ENCODE peak calls at places on chromosomes 2 and 18, in ten cellular contexts. One of them, this sample, is unnamed.

GRCh38 chr2:120869659-120870466 is 134.2 kb downstream of the GLI2 start:
- DNase-seq in right cardiac atrium: peak
- DNase-seq in lower leg skin: no peak
- DNase-seq in brain microvascular endothelial cell: no peak
- DNase-seq in AG04450: no peak
- DNase-seq in fibroblast of the aortic adventitia: no peak
- DNase-seq in fibroblast of lung: no peak
- DNase-seq in breast epithelium: no peak
- DNase-seq in heart left ventricle: no peak
- DNase-seq in choroid plexus epithelial cell: no peak
- DNase-seq in this sample: no peak

GRCh38 chr2:104658840-104659591 is 194.9 kb upstream of the POU3F3 start:
- DNase-seq in right cardiac atrium: peak
- DNase-seq in lower leg skin: no peak
- DNase-seq in brain microvascular endothelial cell: no peak
- DNase-seq in AG04450: no peak
- DNase-seq in fibroblast of the aortic adventitia: no peak
- DNase-seq in fibroblast of lung: no peak
- DNase-seq in breast epithelium: no peak
- DNase-seq in heart left ventricle: peak
- DNase-seq in choroid plexus epithelial cell: no peak
- DNase-seq in this sample: no peak

GRCh38 chr18:46356278-46357033 is 252.3 kb downstream of the HAUS1 start:
- DNase-seq in right cardiac atrium: no peak
- DNase-seq in lower leg skin: no peak
- DNase-seq in brain microvascular endothelial cell: no peak
- DNase-seq in AG04450: no peak
- DNase-seq in fibroblast of the aortic adventitia: no peak
- DNase-seq in fibroblast of lung: no peak
- DNase-seq in breast epithelium: no peak
- DNase-seq in heart left ventricle: peak
- DNase-seq in choroid plexus epithelial cell: no peak
- DNase-seq in this sample: no peak

GRCh38 chr2:73285162-73285739 is 973 bp upstream of the FBXO41 start:
- DNase-seq in right cardiac atrium: no peak
- DNase-seq in lower leg skin: no peak
- DNase-seq in brain microvascular endothelial cell: no peak
- DNase-seq in AG04450: no peak
- DNase-seq in fibroblast of the aortic adventitia: no peak
- DNase-seq in fibroblast of lung: no peak
- DNase-seq in breast epithelium: no peak
- DNase-seq in heart left ventricle: peak
- DNase-seq in choroid plexus epithelial cell: no peak
- DNase-seq in this sample: no peak

GRCh38 chr18:67486534-67486933 is 30.0 kb downstream of the DSEL start:
- DNase-seq in right cardiac atrium: no peak
- DNase-seq in lower leg skin: no peak
- DNase-seq in brain microvascular endothelial cell: no peak
- DNase-seq in AG04450: no peak
- DNase-seq in fibroblast of the aortic adventitia: no peak
- DNase-seq in fibroblast of lung: no peak
- DNase-seq in breast epithelium: no peak
- DNase-seq in heart left ventricle: no peak
- DNase-seq in choroid plexus epithelial cell: no peak
- DNase-seq in this sample: no peak

GRCh38 chr2:148903294-148903693 is 28.3 kb downstream of the KIF5C start:
- DNase-seq in right cardiac atrium: no peak
- DNase-seq in lower leg skin: no peak
- DNase-seq in brain microvascular endothelial cell: no peak
- DNase-seq in AG04450: no peak
- DNase-seq in fibroblast of the aortic adventitia: no peak
- DNase-seq in fibroblast of lung: no peak
- DNase-seq in breast epithelium: no peak
- DNase-seq in heart left ventricle: no peak
- DNase-seq in choroid plexus epithelial cell: no peak
- DNase-seq in this sample: no peak

GRCh38 chr2:160407393-160408204 is 86.0 kb downstream of the RBMS1 start:
- DNase-seq in right cardiac atrium: peak
- DNase-seq in lower leg skin: no peak
- DNase-seq in brain microvascular endothelial cell: peak
- DNase-seq in AG04450: no peak
- DNase-seq in fibroblast of the aortic adventitia: peak
- DNase-seq in fibroblast of lung: peak
- DNase-seq in breast epithelium: peak
- DNase-seq in heart left ventricle: peak
- DNase-seq in choroid plexus epithelial cell: peak
- DNase-seq in this sample: peak

GRCh38 chr2:62774555-62775366 is 69.2 kb downstream of the EHBP1 start:
- DNase-seq in right cardiac atrium: no peak
- DNase-seq in lower leg skin: no peak
- DNase-seq in brain microvascular endothelial cell: peak
- DNase-seq in AG04450: no peak
- DNase-seq in fibroblast of the aortic adventitia: peak
- DNase-seq in fibroblast of lung: peak
- DNase-seq in breast epithelium: no peak
- DNase-seq in heart left ventricle: no peak
- DNase-seq in choroid plexus epithelial cell: peak
- DNase-seq in this sample: no peak

GRCh38 chr2:238771193-238771592 is 76.7 kb upstream of the TWIST2 start:
- DNase-seq in right cardiac atrium: no peak
- DNase-seq in lower leg skin: no peak
- DNase-seq in brain microvascular endothelial cell: peak
- DNase-seq in AG04450: no peak
- DNase-seq in fibroblast of the aortic adventitia: peak
- DNase-seq in fibroblast of lung: peak
- DNase-seq in breast epithelium: no peak
- DNase-seq in heart left ventricle: no peak
- DNase-seq in choroid plexus epithelial cell: peak
- DNase-seq in this sample: peak

GRCh38 chr2:228841877-228842276 is 429.2 kb downstream of the PID1 start:
- DNase-seq in right cardiac atrium: no peak
- DNase-seq in lower leg skin: no peak
- DNase-seq in brain microvascular endothelial cell: no peak
- DNase-seq in AG04450: no peak
- DNase-seq in fibroblast of the aortic adventitia: peak
- DNase-seq in fibroblast of lung: peak
- DNase-seq in breast epithelium: no peak
- DNase-seq in heart left ventricle: no peak
- DNase-seq in choroid plexus epithelial cell: peak
- DNase-seq in this sample: peak

GRCh38 chr2:43083710-43084698 is 142.4 kb downstream of the ZFP36L2 start:
- DNase-seq in right cardiac atrium: peak
- DNase-seq in lower leg skin: no peak
- DNase-seq in brain microvascular endothelial cell: no peak
- DNase-seq in AG04450: no peak
- DNase-seq in fibroblast of the aortic adventitia: peak
- DNase-seq in fibroblast of lung: peak
- DNase-seq in breast epithelium: peak
- DNase-seq in heart left ventricle: peak
- DNase-seq in choroid plexus epithelial cell: no peak
- DNase-seq in this sample: no peak

GRCh38 chr18:58639751-58640427 is 11.0 kb upstream of the ALPK2 start:
- DNase-seq in right cardiac atrium: no peak
- DNase-seq in lower leg skin: no peak
- DNase-seq in brain microvascular endothelial cell: peak
- DNase-seq in AG04450: peak
- DNase-seq in fibroblast of the aortic adventitia: peak
- DNase-seq in fibroblast of lung: peak
- DNase-seq in breast epithelium: no peak
- DNase-seq in heart left ventricle: no peak
- DNase-seq in choroid plexus epithelial cell: peak
- DNase-seq in this sample: peak

GRCh38 chr2:138267902-138268254 is 233.7 kb upstream of the SPOPL start:
- DNase-seq in right cardiac atrium: no peak
- DNase-seq in lower leg skin: no peak
- DNase-seq in brain microvascular endothelial cell: no peak
- DNase-seq in AG04450: no peak
- DNase-seq in fibroblast of the aortic adventitia: no peak
- DNase-seq in fibroblast of lung: peak
- DNase-seq in breast epithelium: no peak
- DNase-seq in heart left ventricle: no peak
- DNase-seq in choroid plexus epithelial cell: no peak
- DNase-seq in this sample: no peak

GRCh38 chr2:38934742-38935141 is 45.1 kb downstream of the ARHGEF33 start:
- DNase-seq in right cardiac atrium: no peak
- DNase-seq in lower leg skin: no peak
- DNase-seq in brain microvascular endothelial cell: no peak
- DNase-seq in AG04450: no peak
- DNase-seq in fibroblast of the aortic adventitia: no peak
- DNase-seq in fibroblast of lung: no peak
- DNase-seq in breast epithelium: no peak
- DNase-seq in heart left ventricle: no peak
- DNase-seq in choroid plexus epithelial cell: no peak
- DNase-seq in this sample: no peak

GRCh38 chr2:38925982-38926381 is 36.3 kb downstream of the ARHGEF33 start:
- DNase-seq in right cardiac atrium: no peak
- DNase-seq in lower leg skin: no peak
- DNase-seq in brain microvascular endothelial cell: no peak
- DNase-seq in AG04450: no peak
- DNase-seq in fibroblast of the aortic adventitia: no peak
- DNase-seq in fibroblast of lung: no peak
- DNase-seq in breast epithelium: no peak
- DNase-seq in heart left ventricle: no peak
- DNase-seq in choroid plexus epithelial cell: no peak
- DNase-seq in this sample: no peak

GRCh38 chr2:38932586-38932985 is 42.9 kb downstream of the ARHGEF33 start:
- DNase-seq in right cardiac atrium: no peak
- DNase-seq in lower leg skin: no peak
- DNase-seq in brain microvascular endothelial cell: peak
- DNase-seq in AG04450: no peak
- DNase-seq in fibroblast of the aortic adventitia: peak
- DNase-seq in fibroblast of lung: no peak
- DNase-seq in breast epithelium: no peak
- DNase-seq in heart left ventricle: no peak
- DNase-seq in choroid plexus epithelial cell: no peak
- DNase-seq in this sample: no peak

GRCh38 chr2:38933653-38934052 is 44.0 kb downstream of the ARHGEF33 start:
- DNase-seq in right cardiac atrium: no peak
- DNase-seq in lower leg skin: no peak
- DNase-seq in brain microvascular endothelial cell: no peak
- DNase-seq in AG04450: no peak
- DNase-seq in fibroblast of the aortic adventitia: peak
- DNase-seq in fibroblast of lung: peak
- DNase-seq in breast epithelium: no peak
- DNase-seq in heart left ventricle: no peak
- DNase-seq in choroid plexus epithelial cell: no peak
- DNase-seq in this sample: no peak

DNA sequence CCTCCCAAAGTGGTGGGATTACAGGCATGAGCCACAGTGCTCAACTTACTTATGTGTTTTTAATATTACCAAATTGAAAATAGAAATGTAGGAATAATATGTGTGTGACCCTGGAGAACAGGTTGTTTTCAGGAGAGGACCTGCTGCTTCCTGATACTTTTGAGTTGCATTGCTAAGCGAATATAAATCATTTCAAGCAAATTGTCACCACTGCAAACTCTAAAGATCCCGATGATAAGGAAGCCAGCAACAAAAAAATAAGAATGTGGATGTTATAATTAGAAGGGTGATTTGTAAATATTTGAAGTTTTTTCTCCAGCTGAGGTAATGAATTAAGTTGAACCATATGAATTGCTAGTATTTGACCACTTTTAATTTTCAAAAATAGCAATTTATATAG is 40.9 kb downstream of the ARHGEF33 start:
- DNase-seq in right cardiac atrium: no peak
- DNase-seq in lower leg skin: no peak
- DNase-seq in brain microvascular endothelial cell: no peak
- DNase-seq in AG04450: no peak
- DNase-seq in fibroblast of the aortic adventitia: no peak
- DNase-seq in fibroblast of lung: no peak
- DNase-seq in breast epithelium: no peak
- DNase-seq in heart left ventricle: no peak
- DNase-seq in choroid plexus epithelial cell: no peak
- DNase-seq in this sample: no peak
- H3K4me3 ChIP-seq in right cardiac atrium: no peak
- H3K4me3 ChIP-seq in lower leg skin: no peak
- H3K4me3 ChIP-seq in brain microvascular endothelial cell: no peak
- H3K4me3 ChIP-seq in AG04450: no peak
- H3K4me3 ChIP-seq in fibroblast of the aortic adventitia: no peak
- H3K4me3 ChIP-seq in fibroblast of lung: no peak
- H3K4me3 ChIP-seq in breast epithelium: no peak
- H3K4me3 ChIP-seq in heart left ventricle: no peak
- H3K4me3 ChIP-seq in choroid plexus epithelial cell: no peak
- H3K4me3 ChIP-seq in this sample: no peak

GRCh38 chr2:119853777-119854399 is 94.2 kb downstream of the PTPN4 start:
- DNase-seq in right cardiac atrium: no peak
- DNase-seq in lower leg skin: no peak
- DNase-seq in brain microvascular endothelial cell: no peak
- DNase-seq in AG04450: no peak
- DNase-seq in fibroblast of the aortic adventitia: no peak
- DNase-seq in fibroblast of lung: no peak
- DNase-seq in breast epithelium: no peak
- DNase-seq in heart left ventricle: no peak
- DNase-seq in choroid plexus epithelial cell: no peak
- DNase-seq in this sample: no peak
- H3K4me3 ChIP-seq in right cardiac atrium: no peak
- H3K4me3 ChIP-seq in lower leg skin: no peak
- H3K4me3 ChIP-seq in brain microvascular endothelial cell: no peak
- H3K4me3 ChIP-seq in AG04450: no peak
- H3K4me3 ChIP-seq in fibroblast of the aortic adventitia: no peak
- H3K4me3 ChIP-seq in fibroblast of lung: no peak
- H3K4me3 ChIP-seq in breast epithelium: no peak
- H3K4me3 ChIP-seq in heart left ventricle: no peak
- H3K4me3 ChIP-seq in choroid plexus epithelial cell: no peak
- H3K4me3 ChIP-seq in this sample: no peak

GRCh38 chr2:70706026-70706795 is 61.8 kb downstream of the ADD2 start:
- DNase-seq in right cardiac atrium: no peak
- DNase-seq in lower leg skin: no peak
- DNase-seq in brain microvascular endothelial cell: no peak
- DNase-seq in AG04450: no peak
- DNase-seq in fibroblast of the aortic adventitia: no peak
- DNase-seq in fibroblast of lung: no peak
- DNase-seq in breast epithelium: no peak
- DNase-seq in heart left ventricle: no peak
- DNase-seq in choroid plexus epithelial cell: no peak
- DNase-seq in this sample: no peak
- H3K4me3 ChIP-seq in right cardiac atrium: no peak
- H3K4me3 ChIP-seq in lower leg skin: no peak
- H3K4me3 ChIP-seq in brain microvascular endothelial cell: no peak
- H3K4me3 ChIP-seq in AG04450: no peak
- H3K4me3 ChIP-seq in fibroblast of the aortic adventitia: no peak
- H3K4me3 ChIP-seq in fibroblast of lung: no peak
- H3K4me3 ChIP-seq in breast epithelium: no peak
- H3K4me3 ChIP-seq in heart left ventricle: no peak
- H3K4me3 ChIP-seq in choroid plexus epithelial cell: no peak
- H3K4me3 ChIP-seq in this sample: no peak

DNA sequence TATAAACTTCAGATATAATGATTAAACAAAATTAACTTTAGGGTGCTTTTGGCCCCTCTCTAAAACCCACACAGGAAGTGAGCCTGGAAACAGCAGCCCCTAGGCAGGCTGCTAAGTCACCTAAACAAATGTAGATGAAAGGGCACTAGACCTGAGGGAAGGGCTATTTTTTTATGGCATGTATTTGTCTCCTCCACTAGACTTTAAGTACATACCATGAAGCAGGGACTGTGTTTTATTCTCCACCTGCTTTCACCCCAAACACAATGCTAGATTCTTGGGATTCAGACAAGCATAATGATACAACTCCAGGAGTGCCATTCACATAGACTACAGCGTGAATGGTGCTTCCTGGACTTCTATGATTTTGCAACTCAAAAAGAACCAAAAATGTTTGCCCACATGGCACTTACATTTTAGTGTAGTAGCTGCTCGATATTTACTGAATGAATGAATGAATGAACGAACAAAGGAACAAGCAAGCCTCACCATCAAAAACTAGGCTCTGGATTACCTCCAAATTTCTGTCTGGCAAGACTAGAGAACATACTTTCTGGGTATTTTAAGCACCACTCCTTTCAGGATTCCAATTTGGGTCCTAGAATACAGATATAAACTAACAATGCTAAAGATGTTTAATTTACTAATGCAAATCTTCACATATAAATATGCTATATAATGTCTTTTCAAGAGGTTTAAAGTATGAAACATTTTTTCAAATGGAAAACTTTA is 10.0 kb downstream of the ATAD2B start:
- DNase-seq in right cardiac atrium: no peak
- DNase-seq in lower leg skin: no peak
- DNase-seq in brain microvascular endothelial cell: no peak
- DNase-seq in AG04450: no peak
- DNase-seq in fibroblast of the aortic adventitia: peak
- DNase-seq in fibroblast of lung: no peak
- DNase-seq in breast epithelium: no peak
- DNase-seq in heart left ventricle: no peak
- DNase-seq in choroid plexus epithelial cell: no peak
- DNase-seq in this sample: no peak
- H3K4me3 ChIP-seq in right cardiac atrium: no peak
- H3K4me3 ChIP-seq in lower leg skin: no peak
- H3K4me3 ChIP-seq in brain microvascular endothelial cell: no peak
- H3K4me3 ChIP-seq in AG04450: no peak
- H3K4me3 ChIP-seq in fibroblast of the aortic adventitia: no peak
- H3K4me3 ChIP-seq in fibroblast of lung: no peak
- H3K4me3 ChIP-seq in breast epithelium: no peak
- H3K4me3 ChIP-seq in heart left ventricle: no peak
- H3K4me3 ChIP-seq in choroid plexus epithelial cell: no peak
- H3K4me3 ChIP-seq in this sample: no peak